ENCODE peak calls at places on chromosomes 6 and 20, in five cellular contexts. Q is transverse colon, S is upper lobe of right lung, A is HepG2, M is fibroblast of lung. J is an unnamed sample.

GRCh38 chr20:38115205-38115604 is 49.9 kb downstream of the TGM2 start:
- DNase-seq in Q (no peak), S (no peak), A (no peak), M (no peak), J (no peak)

GRCh38 chr6:12113190-12113578 is 101.1 kb downstream of the HIVEP1 start:
- DNase-seq in Q (no peak), S (no peak), A (no peak), M (peak; percentile 95), J (no peak)

GRCh38 chr20:41118632-41119031 is 18.7 kb upstream of the PLCG1 start:
- DNase-seq in Q (no peak), S (no peak), A (no peak), M (no peak), J (no peak)

GRCh38 chr6:106199998-106200397 is 113.9 kb downstream of the PRDM1 start:
- DNase-seq in Q (no peak), S (no peak), A (no peak), M (peak; percentile 96), J (no peak)

GRCh38 chr6:45699663-45700062 is 316.0 kb downstream of the CLIC5 start:
- DNase-seq in Q (no peak), S (no peak), A (no peak), M (no peak), J (no peak)

GRCh38 chr6:105310371-105310770 is 92.5 kb downstream of the PREP start:
- DNase-seq in Q (peak; percentile 57), S (no peak), A (no peak), M (no peak), J (no peak)

GRCh38 chr6:138752017-138752416 is 21.6 kb upstream of the CCDC28A start:
- DNase-seq in Q (no peak), S (no peak), A (no peak), M (no peak), J (no peak)

GRCh38 chr6:37864250-37864649 is 44.7 kb downstream of the ZFAND3 start:
- DNase-seq in Q (no peak), S (no peak), A (no peak), M (no peak), J (no peak)

GRCh38 chr20:38225900-38226263 is 34.7 kb downstream of the KIAA1755 start:
- DNase-seq in Q (no peak), S (no peak), A (no peak), M (no peak), J (peak; percentile 17)

GRCh38 chr6:150200428-150201105 is 57.7 kb downstream of the PPP1R14C start:
- DNase-seq in Q (peak; percentile 62), S (no peak), A (no peak), M (peak; percentile 18), J (no peak)

GRCh38 chr6:142187209-142187608 is 40.1 kb downstream of the VTA1 start:
- DNase-seq in Q (no peak), S (no peak), A (no peak), M (peak; percentile 60), J (no peak)

GRCh38 chr20:63972312-63973159 is 2.8 kb upstream of the ZNF512B start:
- DNase-seq in Q (peak; percentile 6), S (no peak), A (peak; percentile 69), M (no peak), J (peak; percentile 71)

GRCh38 chr20:50129662-50130345 is 16.9 kb upstream of the UBE2V1 start:
- DNase-seq in Q (no peak), S (no peak), A (no peak), M (no peak), J (peak; percentile 90)

GRCh38 chr20:24670341-24670821 is 201.0 kb downstream of the SYNDIG1 start:
- DNase-seq in Q (no peak), S (peak; percentile 43), A (no peak), M (no peak), J (peak; percentile 35)

GRCh38 chr6:85389180-85389797 is 60.6 kb upstream of the NT5E start:
- DNase-seq in Q (no peak), S (no peak), A (no peak), M (no peak), J (no peak)

GRCh38 chr6:133241901-133242760 is 974 bp downstream of the EYA4 start:
- DNase-seq in Q (no peak), S (no peak), A (no peak), M (peak; percentile 32), J (peak; percentile 62)

GRCh38 chr6:90288404-90288803 is 8.2 kb downstream of the BACH2 start:
- DNase-seq in Q (no peak), S (no peak), A (no peak), M (peak; percentile 61), J (no peak)

GRCh38 chr6:106894978-106895702 is 79.4 kb downstream of the CD24 start:
- DNase-seq in Q (no peak), S (no peak), A (peak; percentile 50), M (peak; percentile 33), J (no peak)

GRCh38 chr6:13935190-13935880 is 10.6 kb downstream of the RNF182 start:
- DNase-seq in Q (no peak), S (no peak), A (no peak), M (no peak), J (no peak)

GRCh38 chr6:106849676-106850332 is 124.7 kb downstream of the CD24 start:
- DNase-seq in Q (no peak), S (no peak), A (no peak), M (no peak), J (no peak)

GRCh38 chr6:31407699-31408098 is 4.3 kb downstream of the MICA start:
- DNase-seq in Q (no peak), S (no peak), A (no peak), M (peak; percentile 79), J (no peak)

GRCh38 chr6:129402244-129402643 is 307.7 kb downstream of the ARHGAP18 start:
- DNase-seq in Q (no peak), S (no peak), A (no peak), M (peak; percentile 5), J (no peak)

GRCh38 chr6:52522151-52522626 is 54.7 kb downstream of the TRAM2 start:
- DNase-seq in Q (no peak), S (no peak), A (no peak), M (peak; percentile 77), J (peak; percentile 84)

GRCh38 chr6:160102956-160103824 is 18.4 kb upstream of the SLC22A1 start:
- DNase-seq in Q (peak; percentile 31), S (peak; percentile 46), A (peak; percentile 45), M (peak; percentile 8), J (no peak)

GRCh38 chr6:162014069-162014811 is 713.3 kb downstream of the PRKN start:
- DNase-seq in Q (no peak), S (no peak), A (no peak), M (no peak), J (no peak)

GRCh38 chr20:50312682-50313187 is 122.1 kb downstream of the CEBPB start:
- DNase-seq in Q (peak; percentile 62), S (peak; percentile 83), A (no peak), M (peak; percentile 96), J (peak; percentile 91)

GRCh38 chr6:119466226-119466625 is 116.7 kb upstream of the MAN1A1 start:
- DNase-seq in Q (no peak), S (no peak), A (no peak), M (no peak), J (no peak)

GRCh38 chr6:166360243-166361079 is 18.1 kb upstream of the SFT2D1 start:
- DNase-seq in Q (no peak), S (no peak), A (no peak), M (peak; percentile 24), J (no peak)

GRCh38 chr6:105191351-105191750 is 11.5 kb upstream of the POPDC3 start:
- DNase-seq in Q (no peak), S (no peak), A (no peak), M (no peak), J (no peak)

GRCh38 chr6:157789861-157790260 is 33.2 kb upstream of the SNX9 start:
- DNase-seq in Q (no peak), S (no peak), A (peak; percentile 22), M (no peak), J (no peak)

GRCh38 chr20:3753098-3753497 is 14.5 kb downstream of the ADISSP start:
- DNase-seq in Q (peak; percentile 69), S (no peak), A (peak; percentile 71), M (peak; percentile 49), J (peak; percentile 85)

GRCh38 chr20:54221996-54222890 is 14.4 kb downstream of the PFDN4 start:
- DNase-seq in Q (no peak), S (no peak), A (no peak), M (no peak), J (no peak)

DNA sequence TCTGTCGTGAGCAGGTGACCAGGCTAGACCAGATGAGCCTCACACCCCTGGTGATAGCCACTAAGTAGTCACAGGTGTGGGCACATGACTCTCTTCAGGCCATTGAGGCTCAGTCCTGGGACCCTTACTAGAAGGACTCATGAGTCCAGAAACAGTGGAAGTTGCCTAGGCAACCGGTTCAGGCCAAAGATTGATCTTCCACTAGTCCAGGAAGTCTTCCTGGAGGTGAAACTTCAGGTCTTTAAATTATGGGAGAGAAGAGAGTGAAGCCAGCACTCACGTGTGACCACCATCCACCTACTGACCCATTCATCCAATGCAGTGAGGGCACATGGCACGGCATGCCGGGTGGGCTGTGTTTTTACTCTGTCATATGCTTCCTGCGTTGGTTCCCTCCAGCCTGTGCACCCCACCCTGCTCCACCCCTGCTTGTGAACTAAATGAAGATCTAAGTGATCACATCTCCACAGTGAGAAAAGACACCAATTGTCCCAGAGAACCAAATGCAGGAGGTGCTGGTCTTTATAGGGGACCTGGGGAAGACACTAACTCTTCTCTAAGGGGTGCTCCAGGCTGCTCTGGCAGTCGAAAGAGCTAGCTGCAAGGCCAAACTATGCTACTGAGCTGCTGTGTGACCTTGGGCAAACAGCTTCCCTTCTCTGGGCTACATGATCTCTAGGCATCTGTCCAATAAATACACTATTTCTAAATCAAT is 12.5 kb upstream of the STX16 start:
- DNase-seq in Q (no peak), S (peak; percentile 18), A (no peak), M (no peak), J (peak; percentile 47)
- TF ChIP-seq CTCF in Q (no peak), S (no peak), A (no peak), M (no peak), J (no peak)

DNA sequence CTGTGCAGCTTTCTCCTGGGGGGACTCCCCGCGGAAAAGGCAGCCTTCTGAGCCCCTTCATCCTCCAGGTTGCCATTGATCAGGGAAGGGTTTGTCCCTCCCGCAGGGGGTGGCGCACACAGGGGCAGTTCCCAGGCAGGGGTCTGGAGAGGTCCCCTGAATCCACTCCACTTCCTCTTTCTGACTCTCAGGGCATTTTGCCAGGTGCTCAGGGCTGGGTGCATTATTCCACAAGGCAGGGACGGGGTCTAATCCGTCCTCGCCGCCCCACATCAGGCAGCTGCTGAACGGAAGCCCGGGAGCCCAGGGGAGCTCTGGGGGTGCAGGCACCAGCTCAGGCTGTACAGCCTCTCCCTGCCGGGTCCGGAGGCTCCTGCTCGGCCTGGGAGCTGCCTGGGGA is 180.9 kb downstream of the TTLL2 start:
- DNase-seq in Q (no peak), S (no peak), A (no peak), M (no peak), J (no peak)
- H3K4me1 ChIP-seq in Q (peaks cover 6% of the 10 kb centered on the region), S (no peaks in the 10 kb centered on the region), A (peaks cover 58% of the 10 kb centered on the region), M (no peaks in the 10 kb centered on the region), J (no peaks in the 10 kb centered on the region)

GRCh38 chr6:35186571-35186970 is 27.2 kb upstream of the SCUBE3 start:
- DNase-seq in Q (no peak), S (no peak), A (no peak), M (no peak), J (no peak)
- H3K27ac ChIP-seq in Q (no peak overlapping the region), S (no peak overlapping the region), A (no peak overlapping the region), M (no peak overlapping the region), J (no peak overlapping the region)

DNA sequence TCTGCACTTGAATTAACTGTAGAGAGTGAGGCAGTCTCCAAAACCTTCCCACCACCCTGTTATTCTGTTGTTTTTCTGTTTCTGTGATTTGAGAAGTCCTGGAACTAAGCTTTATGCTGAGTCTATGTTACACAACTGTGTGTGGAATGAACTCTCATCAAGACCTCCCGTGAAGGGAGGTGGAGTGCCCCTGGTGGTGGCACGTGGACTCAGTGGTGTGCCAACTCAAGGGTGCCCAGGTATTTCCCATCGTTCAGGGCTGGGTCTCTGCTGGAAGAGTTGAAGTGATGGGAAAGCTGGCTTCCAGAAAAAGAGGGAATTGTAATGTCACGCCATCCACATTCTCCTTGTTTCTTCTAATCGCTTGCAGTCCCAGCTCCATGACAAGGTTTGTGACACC is 374.2 kb downstream of the SMOC2 start:
- DNase-seq in Q (no peak), S (no peak), A (no peak), M (no peak), J (no peak)
- TF ChIP-seq CTCF in Q (peak; percentile 30), S (peak; percentile 26), A (peak; percentile 37), M (no peak), J (no peak)

J was measured in sigmoid colon.